ENCODE peak calls at places on chromosomes 5 and 9, in ten cellular contexts. H, V, S, B, L, N, I, X, P and D are unnamed samples.

GRCh38 chr5:79227484-79227995 is 8.4 kb upstream of the JMY start:
- DNase-seq in X (no peak), V (no peak), L (no peak), I (no peak), S (peak), H (no peak), P (no peak), B (no peak), N (no peak), D (no peak)

GRCh38 chr5:43336159-43336558 is 22.9 kb upstream of the HMGCS1 start:
- DNase-seq in X (no peak), H (no peak), I (no peak), B (no peak), S (peak), N (no peak), L (no peak), P (no peak), V (no peak), D (no peak)

GRCh38 chr5:17283121-17283415 is 65.6 kb downstream of the BASP1 start:
- DNase-seq in H (no peak), L (no peak), X (no peak), V (no peak), I (no peak), B (no peak), P (no peak), N (no peak), S (no peak), D (no peak)

GRCh38 chr5:55303238-55303690 is 4.2 kb downstream of the DHX29 start:
- DNase-seq in I (no peak), H (no peak), S (peak), L (peak), B (no peak), X (no peak), N (no peak), P (no peak), V (peak), D (no peak)

GRCh38 chr9:137276757-137277328 is 683 bp upstream of the TOR4A start:
- DNase-seq in B (no peak), N (no peak), X (no peak), L (peak), P (no peak), V (peak), I (no peak), H (no peak), S (peak), D (peak)

GRCh38 chr5:173429489-173430150 is 101.4 kb upstream of the STC2 start:
- DNase-seq in B (no peak), H (no peak), L (peak), P (no peak), I (no peak), S (peak), N (no peak), X (no peak), V (no peak), D (no peak)

GRCh38 chr5:160605266-160605665 is 183.6 kb downstream of the PTTG1 start:
- DNase-seq in L (no peak), I (no peak), B (no peak), X (no peak), P (no peak), V (peak), N (no peak), H (no peak), S (no peak), D (no peak)

GRCh38 chr9:133342083-133342406 is 5.9 kb downstream of the MED22 start:
- DNase-seq in B (no peak), X (no peak), P (no peak), L (no peak), S (no peak), V (no peak), H (no peak), I (no peak), N (no peak), D (no peak)

GRCh38 chr5:53613036-53613435 is 52.6 kb downstream of the NDUFS4 start:
- DNase-seq in B (no peak), V (peak), P (no peak), I (no peak), H (no peak), S (no peak), X (no peak), N (no peak), L (no peak), D (no peak)

GRCh38 chr5:1856596-1857255 is 26.0 kb downstream of the IRX4 start:
- DNase-seq in V (no peak), L (no peak), B (no peak), I (no peak), H (no peak), S (no peak), P (no peak), N (no peak), X (no peak), D (no peak)

GRCh38 chr9:137007816-137008270 is 11.5 kb upstream of the CLIC3 start:
- DNase-seq in L (no peak), B (no peak), V (no peak), I (no peak), P (no peak), H (no peak), N (no peak), X (no peak), S (no peak), D (no peak)

GRCh38 chr9:118059520-118060278 is 355.5 kb downstream of the TLR4 start:
- DNase-seq in P (no peak), V (peak), S (peak), N (no peak), X (no peak), H (no peak), B (no peak), L (peak), I (no peak), D (no peak)

GRCh38 chr9:86062845-86063693 is 36.3 kb downstream of the GOLM1 start:
- DNase-seq in L (no peak), H (no peak), S (no peak), N (no peak), I (no peak), B (no peak), X (no peak), P (no peak), V (no peak), D (no peak)

GRCh38 chr9:132014218-132014800 is 65.4 kb downstream of the MED27 start:
- DNase-seq in S (no peak), H (no peak), V (peak), I (no peak), B (no peak), P (no peak), N (no peak), X (no peak), L (no peak), D (no peak)

GRCh38 chr9:126722922-126723806 is 81.7 kb upstream of the ZBTB43 start:
- DNase-seq in V (peak), N (peak), I (no peak), B (peak), L (no peak), S (no peak), P (peak), X (peak), H (no peak), D (no peak)

GRCh38 chr9:83978992-83979811 is 813 bp downstream of the HNRNPK start:
- DNase-seq in V (peak), X (peak), N (peak), H (peak), P (peak), L (peak), B (peak), S (peak), I (peak), D (peak)

GRCh38 chr5:78109891-78110324 is 184.6 kb downstream of the AP3B1 start:
- DNase-seq in N (peak), V (no peak), H (no peak), S (no peak), L (no peak), P (no peak), B (no peak), X (no peak), I (no peak), D (no peak)

GRCh38 chr5:76958976-76959767 is 6.3 kb downstream of the CRHBP start:
- DNase-seq in S (peak), X (no peak), H (no peak), V (peak), N (no peak), L (peak), B (no peak), P (no peak), I (no peak), D (no peak)

GRCh38 chr5:97714426-97714825 is 531.4 kb upstream of the RIOK2 start:
- DNase-seq in V (no peak), X (no peak), N (no peak), L (no peak), P (no peak), I (no peak), H (no peak), B (no peak), S (no peak), D (no peak)

GRCh38 chr5:62593331-62593730 is 14.7 kb downstream of the LRRC70 start:
- DNase-seq in V (peak), H (no peak), X (no peak), P (no peak), I (no peak), S (peak), B (no peak), L (peak), N (no peak), D (no peak)

GRCh38 chr9:133858771-133859170 is 120.6 kb upstream of the SARDH start:
- DNase-seq in L (no peak), V (no peak), I (no peak), X (no peak), P (no peak), S (no peak), B (no peak), H (no peak), N (no peak), D (no peak)

GRCh38 chr9:38058452-38059232 is 10.4 kb downstream of the SHB start:
- DNase-seq in I (no peak), P (no peak), H (no peak), B (no peak), N (no peak), L (peak), S (no peak), X (no peak), V (no peak), D (no peak)

GRCh38 chr5:169106906-169107305 is 194.0 kb downstream of the SLIT3 start:
- DNase-seq in H (no peak), I (no peak), N (no peak), B (no peak), P (no peak), V (no peak), L (no peak), X (no peak), S (no peak), D (no peak)

GRCh38 chr5:89372176-89372575 is 489.2 kb upstream of the MEF2C start:
- DNase-seq in L (no peak), N (no peak), S (peak), V (peak), X (no peak), I (no peak), H (no peak), B (no peak), P (no peak), D (no peak)

GRCh38 chr9:94681508-94681907 is 42.2 kb upstream of the FBP1 start:
- DNase-seq in H (peak), I (peak), X (peak), L (peak), V (peak), S (peak), N (peak), P (peak), B (peak), D (no peak)

GRCh38 chr5:132662925-132663770 is 5.2 kb downstream of the IL13 start:
- DNase-seq in B (no peak), N (peak), V (no peak), P (no peak), I (no peak), X (peak), L (no peak), H (no peak), S (no peak), D (no peak)

GRCh38 chr9:113978954-113979712 is 99.0 kb downstream of the AMBP start:
- DNase-seq in N (no peak), I (no peak), S (peak), V (peak), P (no peak), L (peak), H (no peak), X (no peak), B (no peak), D (no peak)

GRCh38 chr9:38368731-38369130 is 23.8 kb upstream of the ALDH1B1 start:
- DNase-seq in X (no peak), V (no peak), L (no peak), H (no peak), I (no peak), P (no peak), N (no peak), B (no peak), S (no peak), D (no peak)

GRCh38 chr5:50962934-50963646 is 296.7 kb downstream of the PARP8 start:
- DNase-seq in L (peak), X (peak), P (peak), B (peak), N (peak), H (peak), V (peak), I (peak), S (peak), D (no peak)

GRCh38 chr5:11012295-11012694 is 251.3 kb upstream of the DAP start:
- DNase-seq in L (no peak), V (no peak), S (no peak), X (no peak), I (no peak), N (no peak), H (no peak), P (no peak), B (no peak), D (no peak)

GRCh38 chr9:136119259-136120118 is 814 bp upstream of the TMEM250 start:
- DNase-seq in S (peak), P (no peak), L (peak), X (no peak), H (no peak), B (no peak), N (no peak), I (no peak), V (peak), D (no peak)

GRCh38 chr9:137715321-137715720 is 96.5 kb downstream of the EHMT1 start:
- DNase-seq in V (no peak), B (no peak), N (no peak), I (no peak), P (no peak), S (no peak), H (no peak), L (no peak), X (no peak), D (no peak)

GRCh38 chr5:173075137-173075868 is 19.2 kb downstream of the CREBRF start:
- DNase-seq in I (no peak), B (no peak), L (no peak), P (no peak), H (no peak), N (no peak), X (no peak), V (no peak), S (no peak), D (no peak)

GRCh38 chr9:35203531-35203930 is 41.7 kb downstream of the UNC13B start:
- DNase-seq in X (no peak), N (no peak), H (no peak), L (no peak), S (no peak), I (no peak), B (no peak), P (no peak), V (peak), D (no peak)

GRCh38 chr9:33443047-33443446 is 4.3 kb downstream of the AQP3 start:
- DNase-seq in V (no peak), X (peak), P (no peak), S (peak), N (no peak), L (peak), I (no peak), H (no peak), B (no peak), D (no peak)

GRCh38 chr5:73435640-73436534 is 12.7 kb downstream of the FOXD1 start:
- DNase-seq in V (no peak), H (no peak), S (no peak), P (no peak), X (peak), I (no peak), B (no peak), N (no peak), L (no peak), D (no peak)

GRCh38 chr5:124285071-124285470 is 461.4 kb downstream of the ZNF608 start:
- DNase-seq in I (no peak), X (no peak), L (no peak), H (no peak), V (peak), S (no peak), N (no peak), B (no peak), P (no peak), D (no peak)

GRCh38 chr5:111580956-111581355 is 68.6 kb upstream of the STARD4 start:
- DNase-seq in N (no peak), V (no peak), B (no peak), P (no peak), I (no peak), X (no peak), S (peak), L (no peak), H (no peak), D (no peak)

GRCh38 chr5:74762599-74762998 is 4.3 kb downstream of the GFM2 start:
- DNase-seq in H (no peak), P (no peak), I (no peak), L (peak), N (no peak), V (peak), S (peak), B (no peak), X (no peak), D (no peak)